ENCODE peak calls at places on chromosomes 7 and 10, in eight cellular contexts. F is GM10248, D is GM12865, P is endothelial cell of umbilical vein, U is NCI-H2171, O is IMR-90, N is progenitor cell of endocrine pancreas, H is ovary. V is an unnamed sample.

GRCh38 chr10:72663971-72664370 is 28.0 kb upstream of the MCU start:
- DNase-seq in F (no peak), D (no peak), P (no peak), U (no peak), O (peak; percentile 5), N (no peak), H (no peak), V (no peak)

GRCh38 chr7:159070422-159071148 is 74.1 kb downstream of the VIPR2 start:
- DNase-seq in F (no peak), D (peak; percentile 33), P (no peak), U (no peak), O (no peak), N (no peak), H (no peak), V (no peak)

GRCh38 chr7:143284591-143285453 is at the start of gene TMEM139:
- DNase-seq in F (no peak), D (no peak), P (no peak), U (no peak), O (no peak), N (no peak), H (no peak), V (no peak)

GRCh38 chr10:6840093-6840763 is 260.2 kb upstream of the PRKCQ start:
- DNase-seq in F (no peak), D (no peak), P (no peak), U (no peak), O (no peak), N (no peak), H (no peak), V (no peak)

GRCh38 chr7:90211391-90212148 is at the start of gene STEAP2:
- DNase-seq in F (peak; percentile 70), D (peak; percentile 18), P (peak; percentile 94), U (peak; percentile 79), O (peak; percentile 85), N (peak; percentile 87), H (peak; percentile 96), V (peak; percentile 92)

GRCh38 chr7:80902716-80903308 is 16.0 kb downstream of the SEMA3C start:
- DNase-seq in F (no peak), D (peak; percentile 3), P (no peak), U (no peak), O (no peak), N (no peak), H (no peak), V (no peak)

GRCh38 chr7:51629206-51629605 is 312.6 kb upstream of the COBL start:
- DNase-seq in F (no peak), D (no peak), P (no peak), U (no peak), O (no peak), N (no peak), H (no peak), V (no peak)

GRCh38 chr7:81715984-81716588 is 53.8 kb downstream of the HGF start:
- DNase-seq in F (no peak), D (peak; percentile 54), P (peak; percentile 30), U (peak; percentile 24), O (peak; percentile 53), N (no peak), H (no peak), V (peak; percentile 70)

V was measured in H4.